ENCODE peak calls at places on chromosomes 2 and 18, in eight cellular contexts. One of them, this sample, is unnamed.

GRCh38 chr2:64439194-64439593 is 14.8 kb upstream of the LGALSL start:
- DNase-seq in DMS153: no peak
- DNase-seq in activated CD4-positive, CD25-positive, alpha-beta regulatory T cell: no peak
- DNase-seq in MV-4-11: no peak
- DNase-seq in GM12878: no peak
- DNase-seq in A549: no peak
- DNase-seq in AG08396: no peak
- DNase-seq in kidney epithelial cell: no peak
- DNase-seq in this sample: no peak

GRCh38 chr2:158998486-158999248 is 30.2 kb downstream of the TANC1 start:
- DNase-seq in activated CD4-positive, CD25-positive, alpha-beta regulatory T cell: no peak
- DNase-seq in A549: no peak
- DNase-seq in GM12878: no peak
- DNase-seq in DMS153: peak
- DNase-seq in AG08396: peak
- DNase-seq in MV-4-11: no peak
- DNase-seq in kidney epithelial cell: no peak
- DNase-seq in this sample: no peak

GRCh38 chr2:23513881-23514793 is 129.2 kb downstream of the KLHL29 start:
- DNase-seq in GM12878: no peak
- DNase-seq in activated CD4-positive, CD25-positive, alpha-beta regulatory T cell: no peak
- DNase-seq in MV-4-11: no peak
- DNase-seq in kidney epithelial cell: no peak
- DNase-seq in DMS153: no peak
- DNase-seq in AG08396: no peak
- DNase-seq in A549: no peak
- DNase-seq in this sample: no peak

GRCh38 chr2:178455947-178456346 is 4.8 kb downstream of the PJVK start:
- DNase-seq in activated CD4-positive, CD25-positive, alpha-beta regulatory T cell: no peak
- DNase-seq in GM12878: no peak
- DNase-seq in DMS153: no peak
- DNase-seq in A549: no peak
- DNase-seq in kidney epithelial cell: no peak
- DNase-seq in AG08396: no peak
- DNase-seq in MV-4-11: no peak
- DNase-seq in this sample: no peak

GRCh38 chr2:107025869-107026380 is 140.0 kb upstream of the ST6GAL2 start:
- DNase-seq in GM12878: no peak
- DNase-seq in A549: peak
- DNase-seq in AG08396: no peak
- DNase-seq in MV-4-11: no peak
- DNase-seq in activated CD4-positive, CD25-positive, alpha-beta regulatory T cell: no peak
- DNase-seq in kidney epithelial cell: peak
- DNase-seq in DMS153: no peak
- DNase-seq in this sample: no peak

GRCh38 chr18:22470511-22471181 is 52.9 kb upstream of the CTAGE1 start:
- DNase-seq in MV-4-11: no peak
- DNase-seq in A549: peak
- DNase-seq in DMS153: no peak
- DNase-seq in GM12878: no peak
- DNase-seq in AG08396: no peak
- DNase-seq in kidney epithelial cell: no peak
- DNase-seq in activated CD4-positive, CD25-positive, alpha-beta regulatory T cell: no peak
- DNase-seq in this sample: no peak

GRCh38 chr2:74991977-74992376 is 33.5 kb downstream of the POLE4 start:
- DNase-seq in AG08396: peak
- DNase-seq in activated CD4-positive, CD25-positive, alpha-beta regulatory T cell: no peak
- DNase-seq in MV-4-11: no peak
- DNase-seq in A549: no peak
- DNase-seq in DMS153: no peak
- DNase-seq in GM12878: no peak
- DNase-seq in kidney epithelial cell: peak
- DNase-seq in this sample: no peak

GRCh38 chr2:73134471-73134870 is 21.7 kb upstream of the RAB11FIP5 start:
- DNase-seq in DMS153: no peak
- DNase-seq in GM12878: no peak
- DNase-seq in activated CD4-positive, CD25-positive, alpha-beta regulatory T cell: no peak
- DNase-seq in A549: no peak
- DNase-seq in MV-4-11: no peak
- DNase-seq in kidney epithelial cell: no peak
- DNase-seq in AG08396: no peak
- DNase-seq in this sample: no peak

GRCh38 chr2:86372641-86373502 is 35.4 kb upstream of the REEP1 start:
- DNase-seq in MV-4-11: peak
- DNase-seq in AG08396: peak
- DNase-seq in GM12878: no peak
- DNase-seq in activated CD4-positive, CD25-positive, alpha-beta regulatory T cell: no peak
- DNase-seq in A549: peak
- DNase-seq in DMS153: no peak
- DNase-seq in kidney epithelial cell: no peak
- DNase-seq in this sample: peak

GRCh38 chr2:15359716-15360531 is 201.2 kb downstream of the NBAS start:
- DNase-seq in MV-4-11: no peak
- DNase-seq in activated CD4-positive, CD25-positive, alpha-beta regulatory T cell: no peak
- DNase-seq in GM12878: no peak
- DNase-seq in kidney epithelial cell: peak
- DNase-seq in A549: peak
- DNase-seq in DMS153: no peak
- DNase-seq in AG08396: peak
- DNase-seq in this sample: peak

GRCh38 chr2:175880-176800 is 87.7 kb downstream of the SH3YL1 start:
- DNase-seq in activated CD4-positive, CD25-positive, alpha-beta regulatory T cell: peak
- DNase-seq in kidney epithelial cell: no peak
- DNase-seq in A549: no peak
- DNase-seq in DMS153: no peak
- DNase-seq in MV-4-11: no peak
- DNase-seq in GM12878: no peak
- DNase-seq in AG08396: no peak
- DNase-seq in this sample: no peak

GRCh38 chr2:141417246-141417797 is 713.5 kb downstream of the LRP1B start:
- DNase-seq in MV-4-11: no peak
- DNase-seq in A549: no peak
- DNase-seq in kidney epithelial cell: no peak
- DNase-seq in DMS153: no peak
- DNase-seq in AG08396: no peak
- DNase-seq in activated CD4-positive, CD25-positive, alpha-beta regulatory T cell: no peak
- DNase-seq in GM12878: no peak
- DNase-seq in this sample: no peak

GRCh38 chr18:68940039-68940438 is 142.2 kb downstream of the CCDC102B start:
- DNase-seq in GM12878: no peak
- DNase-seq in MV-4-11: no peak
- DNase-seq in AG08396: no peak
- DNase-seq in activated CD4-positive, CD25-positive, alpha-beta regulatory T cell: no peak
- DNase-seq in kidney epithelial cell: no peak
- DNase-seq in A549: no peak
- DNase-seq in DMS153: no peak
- DNase-seq in this sample: no peak

GRCh38 chr2:150168596-150168995 is 318.9 kb downstream of the RND3 start:
- DNase-seq in activated CD4-positive, CD25-positive, alpha-beta regulatory T cell: no peak
- DNase-seq in DMS153: no peak
- DNase-seq in kidney epithelial cell: no peak
- DNase-seq in A549: no peak
- DNase-seq in AG08396: no peak
- DNase-seq in MV-4-11: no peak
- DNase-seq in GM12878: no peak
- DNase-seq in this sample: no peak

This sample was measured in Calu3.